ENCODE peak calls at places on chromosome 14, in eight cellular contexts. I is tibial artery; D is heart right ventricle; X is CD8-positive, alpha-beta memory T cell; T is mammary epithelial cell; Q is iPS DF 6.9; H is naive thymus-derived CD4-positive, alpha-beta T cell; A is GM23248. S is an unnamed sample. For H3K36me3, the result is how much of the 10 kb centered on the place peaks cover.

GRCh38 chr14:76904100-76904739 is 78.0 kb downstream of the LRRC74A start:
- DNase-seq in D (peak), Q (no peak), H (no peak), T (peak), A (peak), X (no peak), I (peak), S (no peak)

GRCh38 chr14:51852541-51852940 is 7.9 kb upstream of the GNG2 start:
- DNase-seq in I (no peak), A (peak), T (no peak), Q (no peak), H (no peak), D (no peak), X (no peak), S (no peak)

GRCh38 chr14:84237881-84238280 is 1292.1 kb upstream of the FLRT2 start:
- DNase-seq in X (no peak), H (no peak), I (no peak), A (no peak), D (no peak), T (no peak), Q (no peak), S (no peak)

GRCh38 chr14:64685364-64686130 is 18.7 kb upstream of the PLEKHG3 start:
- DNase-seq in A (no peak), T (no peak), H (no peak), D (no peak), X (no peak), I (no peak), Q (no peak), S (no peak)

GRCh38 chr14:52048641-52049204 is 20.1 kb downstream of the NID2 start:
- DNase-seq in H (no peak), D (no peak), Q (no peak), T (no peak), I (peak), X (no peak), A (peak), S (no peak)

GRCh38 chr14:46580941-46581671 is 70.5 kb downstream of the RPL10L start:
- DNase-seq in A (peak), X (no peak), Q (peak), I (no peak), T (peak), D (no peak), H (no peak), S (no peak)

GRCh38 chr14:55333785-55334485 is 62.7 kb downstream of the FBXO34 start:
- DNase-seq in Q (no peak), A (no peak), T (peak), X (no peak), I (no peak), D (no peak), H (no peak), S (no peak)

GRCh38 chr14:71730471-71730870 is 201.8 kb upstream of the RGS6 start:
- DNase-seq in T (no peak), I (no peak), D (no peak), Q (no peak), X (no peak), A (peak), H (no peak), S (no peak)

GRCh38 chr14:52013984-52014600 is 24.7 kb downstream of the RTRAF start:
- DNase-seq in Q (no peak), D (no peak), X (no peak), T (no peak), H (no peak), I (no peak), A (peak), S (no peak)

GRCh38 chr14:65846469-65846868 is 433.9 kb downstream of the FUT8 start:
- DNase-seq in A (peak), T (no peak), D (no peak), I (no peak), H (peak), X (no peak), Q (no peak), S (no peak)

GRCh38 chr14:60509438-60510253 is 700 bp downstream of the SIX6 start:
- DNase-seq in A (no peak), X (no peak), H (no peak), T (peak), D (no peak), I (no peak), Q (no peak), S (no peak)

GRCh38 chr14:34833545-34834523 is 41.3 kb downstream of the BAZ1A start:
- DNase-seq in Q (no peak), X (no peak), D (no peak), I (no peak), A (no peak), T (no peak), H (peak), S (no peak)

GRCh38 chr14:65069874-65070709 is 32.2 kb downstream of the MAX start:
- DNase-seq in D (no peak), Q (no peak), A (no peak), I (no peak), T (no peak), X (no peak), H (no peak), S (no peak)

GRCh38 chr14:92489394-92490238 is 24.0 kb upstream of the RIN3 start:
- DNase-seq in I (no peak), T (no peak), Q (no peak), D (peak), X (no peak), H (no peak), A (no peak), S (no peak)

GRCh38 chr14:27164139-27164538 is 566.3 kb upstream of the NOVA1 start:
- DNase-seq in H (no peak), D (no peak), Q (no peak), I (no peak), A (no peak), T (no peak), X (no peak), S (no peak)

GRCh38 chr14:39454906-39455539 is 22.8 kb upstream of the FBXO33 start:
- DNase-seq in X (no peak), H (no peak), D (no peak), Q (no peak), I (no peak), A (no peak), T (no peak), S (no peak)

GRCh38 chr14:96852823-96853422 is 55.7 kb downstream of the VRK1 start:
- DNase-seq in I (no peak), H (peak), T (peak), A (peak), Q (no peak), D (no peak), X (no peak), S (no peak)

GRCh38 chr14:96929969-96930368 is 132.8 kb downstream of the VRK1 start:
- DNase-seq in H (no peak), X (no peak), Q (no peak), A (no peak), D (peak), I (no peak), T (no peak), S (no peak)

GRCh38 chr14:64604854-64605253 is 55.1 kb downstream of the PPP1R36 start:
- DNase-seq in I (no peak), D (no peak), T (peak), A (no peak), Q (no peak), H (no peak), X (no peak), S (no peak)

GRCh38 chr14:86481105-86481504 is 951.2 kb downstream of the FLRT2 start:
- DNase-seq in D (no peak), A (no peak), T (no peak), Q (no peak), H (no peak), I (no peak), X (no peak), S (no peak)

GRCh38 chr14:92603309-92604257 is 90.0 kb downstream of the RIN3 start:
- DNase-seq in A (peak), D (peak), Q (no peak), I (peak), T (peak), H (peak), X (peak), S (no peak)

GRCh38 chr14:94284221-94284620 is 8.8 kb downstream of the SERPINA10 start:
- DNase-seq in X (no peak), D (no peak), T (no peak), A (no peak), I (no peak), H (no peak), Q (no peak), S (no peak)

GRCh38 chr14:56814468-56815074 is 4.3 kb upstream of the OTX2 start:
- DNase-seq in Q (no peak), H (no peak), X (no peak), A (no peak), I (no peak), T (no peak), D (no peak), S (no peak)

GRCh38 chr14:33271891-33272290 is 333.2 kb downstream of the NPAS3 start:
- DNase-seq in T (no peak), I (no peak), Q (no peak), H (no peak), D (no peak), X (no peak), A (no peak), S (no peak)
- H3K27ac ChIP-seq in T (no peak), I (no peak), Q (no peak), H (no peak), D (no peak), X (no peak), A (no peak), S (no peak)

DNA sequence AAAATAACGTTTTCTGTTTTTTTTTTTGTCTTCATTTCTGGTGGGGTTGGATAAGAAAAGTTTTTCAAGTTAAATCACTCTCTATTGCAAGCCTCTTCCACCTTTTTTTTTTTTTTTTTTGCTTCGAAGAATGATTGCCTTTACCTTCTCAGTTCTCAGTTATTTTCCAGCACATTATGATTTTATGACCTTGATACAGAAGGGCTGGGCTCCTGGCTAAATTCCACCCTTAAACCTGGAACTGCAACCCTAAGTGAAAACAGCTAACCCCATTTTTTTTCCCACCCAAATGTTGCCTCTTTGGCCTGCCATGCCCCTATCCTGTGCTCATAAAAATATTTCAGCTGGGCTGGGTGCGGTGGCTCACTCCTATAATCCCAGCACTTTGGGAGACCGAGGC is 31.4 kb downstream of the PSEN1 start:
- DNase-seq in Q (no peak), A (no peak), H (no peak), T (no peak), X (no peak), D (no peak), I (no peak), S (no peak)
- H3K36me3 ChIP-seq in Q (under half), A (under half), H (under half), T (under half), X (under half), D (half or more), I (half or more), S (half or more)

GRCh38 chr14:61569783-61570182 is 125.5 kb upstream of the HIF1A start:
- DNase-seq in H (peak), I (peak), A (peak), X (no peak), D (no peak), T (peak), Q (no peak), S (no peak)
- H3K27ac ChIP-seq in H (no peak), I (peak), A (peak), X (no peak), D (peak), T (peak), Q (no peak), S (no peak)

GRCh38 chr14:91223028-91223783 is 21.3 kb downstream of the GPR68 start:
- DNase-seq in D (no peak), H (no peak), X (no peak), I (no peak), Q (no peak), A (no peak), T (peak), S (no peak)
- H3K36me3 ChIP-seq in D (half or more), H (under half), X (under half), I (under half), Q (under half), A (under half), T (under half), S (under half)

GRCh38 chr14:32134448-32135070 is 57.5 kb downstream of the ARHGAP5 start:
- DNase-seq in Q (no peak), T (peak), I (no peak), A (peak), X (no peak), D (no peak), H (no peak), S (no peak)
- H3K27ac ChIP-seq in Q (no peak), T (no peak), I (no peak), A (no peak), X (no peak), D (no peak), H (no peak), S (no peak)

GRCh38 chr14:102345232-102345631 is 17.5 kb downstream of the CINP start:
- DNase-seq in X (no peak), I (no peak), H (no peak), Q (no peak), A (no peak), D (no peak), T (no peak), S (no peak)
- H3K36me3 ChIP-seq in X (under half), I (half or more), H (under half), Q (under half), A (under half), D (half or more), T (under half), S (under half)